ENCODE peak calls at places on chromosomes 6 and 20, in seven cellular contexts. H, S, P, W, F, A and T are unnamed samples.

GRCh38 chr6:121161881-121162280 is 172.4 kb downstream of the TBC1D32 start:
- DNase-seq in A (no peak), H (no peak), W (no peak), F (no peak), P (no peak), S (no peak), T (no peak)

GRCh38 chr20:14406495-14406894 is 69.1 kb upstream of the FLRT3 start:
- DNase-seq in S (no peak), F (no peak), A (no peak), P (no peak), H (no peak), W (no peak), T (no peak)

GRCh38 chr6:14224359-14225103 is 107.0 kb downstream of the CD83 start:
- DNase-seq in A (no peak), P (no peak), S (no peak), W (peak; percentile 60), F (no peak), H (no peak), T (peak; percentile 14)

GRCh38 chr6:134026597-134026996 is 25.8 kb downstream of the SLC2A12 start:
- DNase-seq in P (no peak), W (no peak), H (no peak), A (no peak), F (no peak), S (no peak), T (no peak)

GRCh38 chr6:156826290-156826955 is 49.2 kb downstream of the ARID1B start:
- DNase-seq in H (no peak), S (no peak), F (no peak), P (no peak), A (no peak), W (no peak), T (no peak)

GRCh38 chr6:166173292-166173951 is 5.8 kb upstream of the TBXT start:
- DNase-seq in A (no peak), S (peak; percentile 68), W (no peak), F (no peak), P (no peak), H (no peak), T (no peak)

GRCh38 chr20:24721891-24722530 is 227.1 kb upstream of the CST7 start:
- DNase-seq in A (no peak), F (no peak), S (peak; percentile 37), H (no peak), P (no peak), W (no peak), T (no peak)

GRCh38 chr20:4848041-4848440 is 126.3 kb downstream of the PRND start:
- DNase-seq in A (no peak), S (no peak), F (no peak), P (no peak), W (no peak), H (no peak), T (no peak)

GRCh38 chr6:31655349-31656237 is at the start of gene APOM:
- DNase-seq in P (no peak), H (no peak), W (no peak), S (no peak), A (no peak), F (no peak), T (no peak)

GRCh38 chr6:37319156-37319555 is 34.6 kb upstream of the RNF8 start:
- DNase-seq in A (no peak), F (no peak), P (no peak), W (no peak), H (no peak), S (no peak), T (no peak)

GRCh38 chr20:25015986-25016385 is 23.4 kb upstream of the APMAP start:
- DNase-seq in P (no peak), A (no peak), H (no peak), S (no peak), W (no peak), F (no peak), T (no peak)

GRCh38 chr20:9256359-9256758 is 187.5 kb downstream of the PLCB4 start:
- DNase-seq in S (no peak), H (no peak), W (no peak), P (no peak), F (no peak), A (no peak), T (no peak)

GRCh38 chr20:4150095-4150492 is 134.7 kb upstream of the RNF24 start:
- DNase-seq in W (no peak), A (no peak), H (no peak), S (no peak), F (no peak), P (peak; percentile 57), T (no peak)

GRCh38 chr6:45757443-45758121 is 258.1 kb downstream of the CLIC5 start:
- DNase-seq in P (no peak), H (no peak), W (no peak), A (no peak), S (no peak), F (no peak), T (no peak)

GRCh38 chr6:77177470-77177869 is 285.8 kb downstream of the HTR1B start:
- DNase-seq in W (no peak), P (no peak), A (no peak), F (no peak), H (no peak), S (no peak), T (no peak)

GRCh38 chr6:159853735-159854134 is 37.1 kb upstream of the MAS1 start:
- DNase-seq in H (no peak), W (no peak), A (no peak), S (no peak), P (no peak), F (no peak), T (no peak)

GRCh38 chr20:52212943-52213342 is 21.4 kb upstream of the ZFP64 start:
- DNase-seq in A (no peak), W (no peak), P (no peak), H (no peak), F (no peak), S (no peak), T (no peak)

GRCh38 chr6:15297895-15298590 is 52.2 kb downstream of the JARID2 start:
- DNase-seq in W (no peak), S (no peak), H (no peak), A (no peak), P (no peak), F (no peak), T (no peak)

GRCh38 chr6:108165714-108166663 is at the start of gene NR2E1:
- DNase-seq in A (no peak), P (no peak), S (no peak), W (no peak), F (no peak), H (no peak), T (no peak)

GRCh38 chr6:111727041-111727440 is 121.4 kb upstream of the TRAF3IP2 start:
- DNase-seq in P (no peak), W (no peak), A (no peak), F (no peak), S (no peak), H (no peak), T (no peak)

GRCh38 chr6:133648576-133648975 is 240.3 kb upstream of the TCF21 start:
- DNase-seq in P (no peak), S (no peak), H (no peak), A (no peak), F (no peak), W (no peak), T (no peak)

GRCh38 chr20:61923371-61924166 is 142.1 kb downstream of the TAF4 start:
- DNase-seq in A (no peak), P (peak; percentile 17), W (no peak), S (no peak), F (no peak), H (no peak), T (no peak)

GRCh38 chr6:77292564-77293546 is 170.4 kb downstream of the HTR1B start:
- DNase-seq in F (no peak), W (no peak), S (no peak), H (no peak), A (no peak), P (no peak), T (no peak)

GRCh38 chr6:118319890-118320289 is 228.2 kb upstream of the PLN start:
- DNase-seq in F (no peak), W (no peak), H (no peak), P (no peak), S (no peak), A (no peak), T (peak; percentile 60)

GRCh38 chr6:26064619-26065257 is 22.5 kb upstream of the HFE start:
- DNase-seq in S (peak; percentile 72), W (peak; percentile 56), P (no peak), A (no peak), F (no peak), H (no peak), T (peak; percentile 52)

GRCh38 chr6:31079656-31080261 is 32.6 kb downstream of the C6orf15 start:
- DNase-seq in S (peak; percentile 24), F (peak; percentile 8), A (peak; percentile 38), P (peak; percentile 82), H (peak; percentile 46), W (peak; percentile 51), T (peak; percentile 85)

GRCh38 chr6:140824595-140824994 is 1308.1 kb upstream of the GJE1 start:
- DNase-seq in F (no peak), W (no peak), S (no peak), P (no peak), A (no peak), H (no peak), T (no peak)

GRCh38 chr20:31927758-31928157 is 24.1 kb downstream of the PDRG1 start:
- DNase-seq in S (no peak), H (no peak), P (no peak), F (no peak), A (no peak), W (no peak), T (no peak)

GRCh38 chr20:19045366-19045765 is 167.1 kb upstream of the SLC24A3 start:
- DNase-seq in F (no peak), H (no peak), A (no peak), W (no peak), P (no peak), S (no peak), T (no peak)

GRCh38 chr6:80976336-80976735 is 776.1 kb downstream of the TENT5A start:
- DNase-seq in F (no peak), P (no peak), W (no peak), S (no peak), H (no peak), A (no peak), T (no peak)

GRCh38 chr6:49151461-49151860 is 311.6 kb downstream of the MMUT start:
- DNase-seq in P (no peak), S (no peak), A (no peak), H (no peak), F (no peak), W (no peak), T (no peak)

GRCh38 chr20:51393566-51393965 is 149.0 kb downstream of the NFATC2 start:
- DNase-seq in P (peak; percentile 68), F (no peak), A (no peak), H (no peak), S (no peak), W (no peak), T (peak; percentile 37)

GRCh38 chr20:25195014-25195961 is at the start of gene ENTPD6:
- DNase-seq in A (peak; percentile 81), F (peak; percentile 88), H (peak; percentile 94), P (peak; percentile 97), W (peak; percentile 97), S (peak; percentile 78), T (peak; percentile 92)

GRCh38 chr20:44917399-44917798 is 7.5 kb downstream of the PABPC1L start:
- DNase-seq in W (no peak), F (no peak), H (no peak), P (no peak), A (no peak), S (no peak), T (no peak)

GRCh38 chr6:129860901-129861665 is at the start of gene TMEM244:
- DNase-seq in F (no peak), W (no peak), H (no peak), S (no peak), P (no peak), A (no peak), T (peak; percentile 52)